ENCODE peak calls at places on chromosomes 13 and 19, in eight cellular contexts. J is neural crest cell, A is choroid plexus epithelial cell, P is spleen, C is brain microvascular endothelial cell, M is OCI-LY7, W is fibroblast of the aortic adventitia, E is MCF 10A. O is an unnamed sample.

GRCh38 chr19:7831452-7831851 is 1.4 kb downstream of the EVI5L start:
- DNase-seq in J (no peak), A (peak), P (no peak), C (no peak), M (peak), W (peak), E (peak), O (peak)

GRCh38 chr13:33323766-33324525 is 38.4 kb upstream of the STARD13 start:
- DNase-seq in J (no peak), A (peak), P (no peak), C (peak), M (no peak), W (peak), E (no peak), O (no peak)

GRCh38 chr19:31350693-31351211 is 1.5 kb upstream of the TSHZ3 start:
- DNase-seq in J (peak), A (peak), P (peak), C (peak), M (no peak), W (peak), E (no peak), O (peak)

GRCh38 chr19:38664503-38665211 is 17.2 kb downstream of the ACTN4 start:
- DNase-seq in J (no peak), A (no peak), P (peak), C (no peak), M (peak), W (no peak), E (no peak), O (no peak)

GRCh38 chr13:22927008-22927393 is 253.8 kb upstream of the SGCG start:
- DNase-seq in J (no peak), A (no peak), P (peak), C (no peak), M (no peak), W (no peak), E (no peak), O (no peak)

GRCh38 chr19:48842744-48843162 is 6.5 kb upstream of the HSD17B14 start:
- DNase-seq in J (peak), A (peak), P (no peak), C (peak), M (peak), W (peak), E (peak), O (peak)

GRCh38 chr13:27170521-27171243 is 929 bp downstream of the USP12 start:
- DNase-seq in J (peak), A (peak), P (peak), C (no peak), M (peak), W (peak), E (peak), O (peak)

GRCh38 chr13:111058796-111059506 is 56.2 kb upstream of the ARHGEF7 start:
- DNase-seq in J (no peak), A (peak), P (no peak), C (peak), M (no peak), W (no peak), E (peak), O (no peak)

GRCh38 chr13:107421951-107422350 is 793.4 kb downstream of the LIG4 start:
- DNase-seq in J (no peak), A (peak), P (no peak), C (peak), M (no peak), W (peak), E (no peak), O (no peak)

GRCh38 chr19:48676887-48677286 is 4.1 kb upstream of the NTN5 start:
- DNase-seq in J (no peak), A (no peak), P (peak), C (no peak), M (no peak), W (no peak), E (no peak), O (no peak)

GRCh38 chr19:35940078-35940775 is 4.1 kb downstream of the LRFN3 start:
- DNase-seq in J (no peak), A (no peak), P (no peak), C (no peak), M (no peak), W (no peak), E (no peak), O (no peak)

GRCh38 chr19:58559275-58560006 is 1.0 kb upstream of the UBE2M start:
- DNase-seq in J (peak), A (peak), P (peak), C (peak), M (peak), W (peak), E (peak), O (peak)

GRCh38 chr13:33174491-33174890 is 111.1 kb downstream of the STARD13 start:
- DNase-seq in J (no peak), A (no peak), P (no peak), C (no peak), M (no peak), W (no peak), E (no peak), O (no peak)

GRCh38 chr13:49343731-49344130 is 96.0 kb downstream of the CDADC1 start:
- DNase-seq in J (no peak), A (no peak), P (no peak), C (no peak), M (no peak), W (no peak), E (no peak), O (no peak)

GRCh38 chr19:12786149-12786870 is 5.0 kb upstream of the JUNB start:
- DNase-seq in J (no peak), A (no peak), P (peak), C (no peak), M (no peak), W (no peak), E (no peak), O (no peak)

GRCh38 chr13:25943666-25944065 is 108.2 kb downstream of the SHISA2 start:
- DNase-seq in J (no peak), A (peak), P (no peak), C (no peak), M (no peak), W (no peak), E (peak), O (no peak)

GRCh38 chr13:40402931-40403412 is 263.5 kb downstream of the FOXO1 start:
- DNase-seq in J (no peak), A (peak), P (peak), C (peak), M (no peak), W (peak), E (peak), O (no peak)

GRCh38 chr19:29214411-29214810 is 1.5 kb upstream of the UQCRFS1 start:
- DNase-seq in J (no peak), A (no peak), P (no peak), C (no peak), M (no peak), W (no peak), E (no peak), O (no peak)

GRCh38 chr19:4554717-4555116 is 4.8 kb downstream of the SEMA6B start:
- DNase-seq in J (no peak), A (no peak), P (no peak), C (no peak), M (no peak), W (no peak), E (no peak), O (no peak)

GRCh38 chr19:13149628-13150186 is 468 bp downstream of the STX10 start:
- DNase-seq in J (peak), A (peak), P (peak), C (peak), M (peak), W (peak), E (peak), O (peak)

GRCh38 chr19:35828694-35829301 is 16.2 kb upstream of the PRODH2 start:
- DNase-seq in J (peak), A (peak), P (no peak), C (peak), M (peak), W (peak), E (peak), O (peak)

GRCh38 chr13:40315416-40316064 is 350.9 kb downstream of the FOXO1 start:
- DNase-seq in J (no peak), A (peak), P (peak), C (no peak), M (peak), W (no peak), E (peak), O (no peak)

GRCh38 chr13:82719987-82720386 is 1162.3 kb downstream of the SLITRK1 start:
- DNase-seq in J (no peak), A (no peak), P (no peak), C (no peak), M (no peak), W (no peak), E (no peak), O (no peak)

GRCh38 chr19:4472174-4472974 is at the start of gene HDGFL2:
- DNase-seq in J (no peak), A (no peak), P (peak), C (no peak), M (no peak), W (no peak), E (no peak), O (peak)

DNA sequence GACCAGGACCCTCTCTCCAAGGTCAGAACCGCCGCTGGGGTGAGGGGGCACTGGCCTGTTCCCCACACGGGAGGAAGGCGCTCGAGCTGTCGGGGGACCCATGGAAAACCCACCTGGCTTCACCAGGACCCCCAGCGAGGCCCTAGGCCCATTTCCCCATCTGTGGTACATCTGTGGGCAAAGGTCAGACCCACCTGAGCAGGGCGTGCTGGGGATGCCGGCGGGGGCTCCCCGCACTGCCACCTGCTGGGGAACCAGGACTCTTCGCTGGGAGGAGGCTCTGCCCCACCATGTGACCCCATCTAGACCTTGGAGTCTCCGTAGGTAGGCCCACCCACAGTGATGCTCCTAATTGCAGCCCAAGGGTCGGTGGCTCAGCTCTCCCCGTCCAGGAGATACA is 511 bp downstream of the WDR88 start:
- DNase-seq in J (no peak), A (no peak), P (no peak), C (no peak), M (no peak), W (no peak), E (no peak), O (no peak)
- TF ChIP-seq CTCF in J (peak), A (peak), P (no peak), C (peak), M (peak), W (peak), E (peak), O (no peak)

DNA sequence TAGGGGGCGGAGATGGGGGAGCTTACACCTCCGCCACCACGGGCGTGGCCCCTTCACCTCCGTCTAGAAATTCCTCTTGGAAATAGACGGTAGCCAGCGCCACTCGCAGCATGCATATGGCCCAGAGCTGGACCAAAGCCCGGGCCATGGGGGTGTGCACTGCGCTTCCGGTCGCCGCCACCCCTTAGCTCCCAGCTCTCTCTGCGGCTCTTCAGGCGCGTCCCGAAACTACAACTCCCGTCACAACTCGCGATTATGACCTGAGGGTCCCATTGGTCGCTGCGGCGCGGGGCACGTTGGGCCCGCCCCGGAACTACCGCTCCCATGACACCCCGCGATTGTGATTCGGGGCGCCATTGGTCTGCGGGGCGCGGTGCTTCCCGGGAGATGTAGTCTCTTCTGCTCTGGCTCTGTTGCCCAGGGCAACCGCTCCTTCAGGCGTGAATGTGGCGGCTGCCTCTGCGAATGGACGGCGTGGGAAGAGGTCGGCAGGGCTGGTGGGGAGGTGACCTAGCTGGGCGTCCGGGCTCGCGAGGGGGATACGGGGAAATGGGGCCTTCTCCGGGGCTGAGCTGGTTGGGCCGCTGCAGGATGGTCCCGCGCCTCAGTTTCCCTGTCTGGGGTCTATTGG is at the start of the genes C19orf44 and CALR3:
- DNase-seq in J (peak), A (peak), P (peak), C (peak), M (peak), W (peak), E (peak), O (peak)
- TF ChIP-seq CTCF in J (peak), A (peak), P (peak), C (peak), M (no peak), W (peak), E (no peak), O (no peak)

GRCh38 chr19:16066611-16067104 is 9.6 kb upstream of the TPM4 start:
- DNase-seq in J (no peak), A (no peak), P (peak), C (peak), M (peak), W (peak), E (peak), O (no peak)
- TF ChIP-seq CTCF in J (peak), A (peak), P (peak), C (peak), M (peak), W (peak), E (no peak), O (no peak)

GRCh38 chr19:51096473-51097165 is 11.6 kb downstream of the CTU1 start:
- DNase-seq in J (no peak), A (no peak), P (peak), C (no peak), M (no peak), W (no peak), E (peak), O (no peak)
- TF ChIP-seq CTCF in J (peak), A (peak), P (no peak), C (peak), M (no peak), W (peak), E (peak), O (peak)

DNA sequence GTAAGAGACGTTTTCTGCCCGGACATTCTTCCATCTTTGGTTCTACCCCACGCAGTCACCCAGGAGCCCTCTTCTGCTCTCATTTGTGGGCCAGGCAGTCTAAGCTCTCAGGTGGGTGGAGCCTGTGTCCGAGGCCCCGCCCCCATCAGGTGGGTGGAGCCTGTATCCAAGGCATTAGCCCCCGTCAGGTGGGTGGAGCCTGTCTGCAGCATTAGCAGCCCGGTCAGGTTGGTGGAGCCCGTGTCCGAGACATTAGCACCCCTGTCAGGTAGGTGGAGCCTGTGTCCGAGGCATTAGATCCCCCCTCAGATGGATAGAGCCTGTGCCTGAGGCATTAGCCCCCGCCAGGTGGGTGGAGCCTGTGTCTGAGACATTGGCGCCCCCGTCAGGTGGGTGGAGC is 45.5 kb upstream of the C13orf46 start:
- DNase-seq in J (no peak), A (no peak), P (no peak), C (no peak), M (peak), W (no peak), E (no peak), O (peak)
- TF ChIP-seq CTCF in J (no peak), A (no peak), P (no peak), C (no peak), M (no peak), W (no peak), E (no peak), O (no peak)

GRCh38 chr19:43934055-43934984 is 762 bp downstream of the ZNF45 start:
- DNase-seq in J (no peak), A (peak), P (no peak), C (no peak), M (no peak), W (peak), E (peak), O (no peak)
- TF ChIP-seq CTCF in J (no peak), A (peak), P (no peak), C (peak), M (peak), W (peak), E (no peak), O (no peak)

GRCh38 chr13:114015608-114016295 is 41.9 kb upstream of the C13orf46 start:
- DNase-seq in J (no peak), A (peak), P (no peak), C (no peak), M (no peak), W (peak), E (peak), O (no peak)

GRCh38 chr13:114017966-114018365 is 44.1 kb upstream of the C13orf46 start:
- DNase-seq in J (no peak), A (no peak), P (no peak), C (no peak), M (no peak), W (no peak), E (no peak), O (no peak)

GRCh38 chr13:114018461-114019055 is 44.7 kb upstream of the C13orf46 start:
- DNase-seq in J (no peak), A (no peak), P (no peak), C (no peak), M (no peak), W (no peak), E (no peak), O (no peak)

GRCh38 chr13:114016321-114017027 is 42.6 kb upstream of the C13orf46 start:
- DNase-seq in J (no peak), A (no peak), P (no peak), C (no peak), M (no peak), W (no peak), E (no peak), O (no peak)

GRCh38 chr13:114017028-114017630 is 43.3 kb upstream of the C13orf46 start:
- DNase-seq in J (no peak), A (peak), P (no peak), C (peak), M (no peak), W (peak), E (peak), O (no peak)
- TF ChIP-seq CTCF in J (peak), A (peak), P (no peak), C (peak), M (peak), W (peak), E (no peak), O (peak)

GRCh38 chr13:44068737-44069136 is 189.0 kb downstream of the LACC1 start:
- DNase-seq in J (no peak), A (peak), P (no peak), C (peak), M (no peak), W (peak), E (peak), O (no peak)
- TF ChIP-seq CTCF in J (no peak), A (no peak), P (no peak), C (no peak), M (no peak), W (no peak), E (no peak), O (no peak)

O was measured in nephron progenitor cell.